ENCODE peak calls at places on chromosomes 3 and 15, in four cellular contexts. W is brain microvascular endothelial cell, T is psoas muscle, R is WTC11. X is an unnamed sample.

GRCh38 chr15:40932625-40933519 is 3.7 kb downstream of the DLL4 start:
- DNase-seq in W (no peak), T (no peak), R (no peak), X (no peak)

GRCh38 chr3:193510154-193510553 is 44.5 kb downstream of the ATP13A4 start:
- DNase-seq in T (no peak), R (no peak), W (no peak), X (no peak)

GRCh38 chr3:16253601-16254000 is 11.1 kb downstream of the DPH3 start:
- DNase-seq in W (no peak), T (peak), R (no peak), X (no peak)

GRCh38 chr3:127820221-127820870 is 2.0 kb downstream of the MGLL start:
- DNase-seq in R (no peak), T (peak), W (no peak), X (no peak)

GRCh38 chr15:59649603-59650002 is 7.7 kb downstream of the GTF2A2 start:
- DNase-seq in T (no peak), W (no peak), R (no peak), X (no peak)

GRCh38 chr15:40737048-40737447 is 18.0 kb downstream of the RMDN3 start:
- DNase-seq in T (no peak), R (no peak), W (no peak), X (no peak)

GRCh38 chr3:118098818-118099217 is 935.8 kb downstream of the IGSF11 start:
- DNase-seq in R (no peak), T (no peak), W (no peak), X (no peak)

GRCh38 chr3:188031106-188031505 is 122.9 kb upstream of the LPP start:
- DNase-seq in T (no peak), W (no peak), R (no peak), X (no peak)

GRCh38 chr3:32421991-32422859 is 30.6 kb downstream of the CMTM7 start:
- DNase-seq in T (peak), W (peak), R (no peak), X (peak)

GRCh38 chr15:52805351-52806283 is 15.5 kb upstream of the ONECUT1 start:
- DNase-seq in T (no peak), R (peak), W (no peak), X (no peak)

GRCh38 chr15:48868549-48868948 is 9.4 kb upstream of the EID1 start:
- DNase-seq in R (no peak), W (peak), T (no peak), X (peak)

GRCh38 chr3:90092994-90093393 is 985.6 kb downstream of the EPHA3 start:
- DNase-seq in W (peak), R (no peak), T (no peak), X (no peak)

GRCh38 chr3:11513817-11514135 is 129.9 kb downstream of the VGLL4 start:
- DNase-seq in T (no peak), R (no peak), W (no peak), X (no peak)

GRCh38 chr3:132016061-132017041 is 18.5 kb downstream of the CPNE4 start:
- DNase-seq in R (no peak), W (no peak), T (no peak), X (no peak)

GRCh38 chr15:40249477-40250303 is 10.8 kb downstream of the PAK6 start:
- DNase-seq in T (no peak), R (peak), W (no peak), X (no peak)

GRCh38 chr3:160448845-160449659 is 534 bp downstream of the TRIM59 start:
- DNase-seq in T (no peak), W (no peak), R (no peak), X (peak)

GRCh38 chr3:189967254-189967865 is 153.3 kb downstream of the P3H2 start:
- DNase-seq in T (no peak), R (no peak), W (peak), X (no peak)

GRCh38 chr3:157094301-157094700 is 65.6 kb downstream of the CCNL1 start:
- DNase-seq in R (no peak), W (no peak), T (no peak), X (no peak)

GRCh38 chr15:27587810-27588209 is 511.3 kb downstream of the OCA2 start:
- DNase-seq in T (no peak), R (peak), W (no peak), X (no peak)

GRCh38 chr3:160748787-160749186 is 7.2 kb upstream of the PPM1L start:
- DNase-seq in R (no peak), T (no peak), W (no peak), X (no peak)

GRCh38 chr3:156606729-156607128 is 51.8 kb upstream of the SSR3 start:
- DNase-seq in T (no peak), R (no peak), W (no peak), X (no peak)

GRCh38 chr3:127473244-127474024 is 117.1 kb downstream of the TPRA1 start:
- DNase-seq in T (no peak), W (no peak), R (peak), X (no peak)

GRCh38 chr3:28326458-28326926 is 22.0 kb upstream of the ZCWPW2 start:
- DNase-seq in R (no peak), T (no peak), W (peak), X (no peak)

GRCh38 chr15:76065267-76065666 is 5.5 kb downstream of the TMEM266 start:
- DNase-seq in R (no peak), T (no peak), W (no peak), X (no peak)

GRCh38 chr3:184582583-184582982 is 21.0 kb downstream of the EPHB3 start:
- DNase-seq in T (no peak), W (peak), R (peak), X (no peak)

GRCh38 chr3:147799601-147800000 is 390.4 kb downstream of the ZIC1 start:
- DNase-seq in W (no peak), R (no peak), T (no peak), X (no peak)

GRCh38 chr3:161372321-161373260 is 1.3 kb upstream of the SPTSSB start:
- DNase-seq in W (no peak), T (no peak), R (peak), X (no peak)

GRCh38 chr3:32245200-32245599 is 6.7 kb downstream of the CMTM8 start:
- DNase-seq in W (no peak), R (no peak), T (no peak), X (no peak)

GRCh38 chr3:179949428-179949827 is 87.3 kb downstream of the PEX5L start:
- DNase-seq in R (peak), W (no peak), T (no peak), X (no peak)

GRCh38 chr15:59221479-59221878 is 14.8 kb downstream of the LDHAL6B start:
- DNase-seq in R (no peak), T (no peak), W (no peak), X (no peak)

GRCh38 chr3:4908769-4909156 is 70.5 kb upstream of the BHLHE40 start:
- DNase-seq in R (no peak), T (no peak), W (no peak), X (no peak)

GRCh38 chr15:74387141-74387541 is 19.7 kb upstream of the CYP11A1 start:
- DNase-seq in W (no peak), R (no peak), T (no peak), X (no peak)

GRCh38 chr3:52070724-52071621 is 14.6 kb upstream of the DUSP7 start:
- DNase-seq in T (peak), W (no peak), R (no peak), X (no peak)

GRCh38 chr15:40238481-40238926 is 359 bp upstream of the PAK6 start:
- DNase-seq in R (no peak), W (no peak), T (no peak), X (no peak)

GRCh38 chr3:138348107-138348949 is at the start of gene MRAS:
- DNase-seq in T (peak), W (peak), R (peak), X (peak)
- TF ChIP-seq CTCF in T (peak), W (peak), R (no peak), X (peak)

GRCh38 chr3:59189561-59190338 is 139.9 kb upstream of the CFAP20DC start:
- DNase-seq in T (no peak), R (no peak), W (no peak), X (no peak)
- TF ChIP-seq CTCF in T (no peak), R (no peak), W (no peak), X (no peak)

GRCh38 chr3:140276698-140277097 is 341.7 kb downstream of the CLSTN2 start:
- DNase-seq in R (peak), T (no peak), W (peak), X (peak)
- TF ChIP-seq CTCF in R (no peak), T (peak), W (peak), X (peak)

GRCh38 chr3:120151796-120152195 is 57.5 kb upstream of the GSK3B start:
- DNase-seq in T (no peak), W (no peak), R (no peak), X (no peak)

GRCh38 chr3:120157681-120158080 is 63.4 kb upstream of the GSK3B start:
- DNase-seq in W (no peak), R (no peak), T (no peak), X (no peak)

GRCh38 chr3:120155108-120155507 is 60.9 kb upstream of the GSK3B start:
- DNase-seq in W (no peak), R (no peak), T (no peak), X (no peak)

GRCh38 chr3:120157113-120157512 is 62.9 kb upstream of the GSK3B start:
- DNase-seq in T (no peak), W (no peak), R (no peak), X (no peak)

GRCh38 chr3:120153294-120153693 is 59.0 kb upstream of the GSK3B start:
- DNase-seq in R (no peak), W (peak), T (no peak), X (peak)
- TF ChIP-seq CTCF in R (no peak), W (no peak), T (no peak), X (no peak)

DNA sequence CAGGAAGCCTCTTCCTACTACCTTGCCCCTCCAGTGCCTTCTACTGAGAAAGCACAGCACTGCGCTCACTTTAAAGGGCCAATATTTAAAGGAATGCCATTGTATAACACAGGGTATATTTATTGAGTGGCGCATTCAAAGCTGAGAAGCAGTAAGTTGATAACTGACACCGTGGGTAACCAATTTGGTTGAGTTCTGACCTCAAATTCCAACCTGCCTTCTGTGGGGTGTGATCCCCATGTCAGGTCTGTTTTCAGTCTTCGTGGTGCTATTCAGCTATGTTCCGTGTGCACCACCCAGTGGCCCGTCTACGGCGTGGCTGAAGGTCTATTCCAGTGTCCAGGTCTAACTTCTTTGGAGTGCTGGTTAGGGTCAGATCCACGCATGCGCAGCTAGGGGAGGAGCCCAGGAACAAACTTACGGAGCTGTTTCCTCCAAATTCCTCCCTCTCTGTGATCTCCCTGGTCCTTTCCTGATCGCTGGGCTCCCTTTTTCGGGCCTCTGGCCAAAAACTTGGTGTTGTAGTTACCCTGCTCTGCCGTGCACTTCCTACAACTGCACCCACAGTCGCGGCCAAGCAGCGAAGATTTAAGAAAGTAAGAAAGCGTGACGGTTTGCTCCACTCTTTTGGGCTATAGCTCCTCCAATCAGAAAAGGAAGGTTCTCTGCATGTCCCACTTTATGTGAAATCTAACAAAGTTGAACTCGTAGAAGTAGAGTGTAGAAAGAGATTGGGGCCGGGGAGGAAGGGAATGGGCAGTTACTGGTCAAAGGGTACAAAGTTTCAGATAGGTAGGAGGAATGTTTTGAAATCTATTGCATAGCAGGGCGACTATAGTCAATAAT is 7.7 kb downstream of the LRRC2 start:
- DNase-seq in T (peak), R (peak), W (peak), X (no peak)
- TF ChIP-seq CTCF in T (peak), R (no peak), W (peak), X (peak)

GRCh38 chr3:42608586-42608985 is 8.1 kb downstream of the NKTR start:
- DNase-seq in R (no peak), W (no peak), T (no peak), X (no peak)

GRCh38 chr3:42612928-42613327 is 12.4 kb downstream of the NKTR start:
- DNase-seq in T (no peak), W (no peak), R (no peak), X (no peak)

GRCh38 chr3:42612147-42612680 is 11.7 kb downstream of the NKTR start:
- DNase-seq in R (no peak), W (no peak), T (no peak), X (no peak)

GRCh38 chr3:42610978-42611377 is 10.5 kb downstream of the NKTR start:
- DNase-seq in T (no peak), W (no peak), R (no peak), X (no peak)

DNA sequence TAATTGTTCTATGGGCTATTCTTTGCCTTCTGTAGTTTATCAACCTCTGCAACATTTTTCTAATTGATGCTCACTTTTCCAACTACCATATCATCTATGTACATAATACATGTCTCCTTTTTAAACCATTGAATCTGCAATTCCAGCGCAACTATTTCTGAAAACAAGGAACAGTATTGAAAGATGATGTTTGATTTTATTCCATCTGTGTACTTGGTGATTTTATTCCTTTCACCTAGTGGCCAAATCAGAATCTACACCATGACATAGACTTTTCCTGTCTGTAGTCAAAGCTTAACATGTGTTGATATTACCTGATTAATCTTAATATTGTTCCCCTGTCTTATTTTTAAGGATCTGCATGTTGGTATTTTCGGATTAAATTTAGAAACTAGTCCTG is 13.0 kb downstream of the NKTR start:
- DNase-seq in T (no peak), W (no peak), R (no peak), X (no peak)
- TF ChIP-seq CTCF in T (peak), W (peak), R (peak), X (peak)

GRCh38 chr3:41202834-41203345 is 3.6 kb downstream of the CTNNB1 start:
- DNase-seq in R (no peak), W (peak), T (no peak), X (no peak)
- TF ChIP-seq CTCF in R (no peak), W (peak), T (peak), X (peak)

X was measured in AG09319.